ENCODE peak calls at places on chromosomes 2 and 18, in eight cellular contexts. G, Q, A, W, R, F, C and X are unnamed samples.

GRCh38 chr2:240434728-240435456 is 571 bp upstream of the GPC1 start:
- DNase-seq in F (peak; percentile 90), Q (peak; percentile 99), C (peak; percentile 97), R (peak; percentile 78), W (peak; percentile 91), A (peak; percentile 85), G (peak; percentile 48), X (peak; percentile 90)

GRCh38 chr2:160928854-160929301 is 231.3 kb upstream of the TANK start:
- DNase-seq in A (no peak), G (no peak), F (no peak), W (no peak), Q (peak; percentile 60), C (peak; percentile 77), R (no peak), X (peak; percentile 55)

GRCh38 chr2:225100269-225100668 is 58.0 kb upstream of the DOCK10 start:
- DNase-seq in R (no peak), Q (peak; percentile 25), W (no peak), G (no peak), F (peak; percentile 80), C (peak; percentile 48), A (no peak), X (no peak)

GRCh38 chr2:15809504-15809903 is 130.8 kb upstream of the MYCN start:
- DNase-seq in W (no peak), Q (no peak), R (no peak), F (no peak), G (no peak), C (no peak), A (no peak), X (no peak)

GRCh38 chr2:196233808-196234501 is 62.6 kb upstream of the STK17B start:
- DNase-seq in Q (no peak), W (no peak), A (no peak), F (no peak), G (no peak), C (peak; percentile 40), R (no peak), X (peak; percentile 36)

GRCh38 chr2:25228848-25229674 is 60.7 kb upstream of the POMC start:
- DNase-seq in Q (peak; percentile 94), F (peak; percentile 84), C (peak; percentile 89), W (peak; percentile 69), A (peak; percentile 58), R (peak; percentile 14), G (peak; percentile 77), X (peak; percentile 76)

GRCh38 chr2:37125404-37125803 is 31.4 kb downstream of the EIF2AK2 start:
- DNase-seq in C (no peak), W (no peak), G (no peak), R (no peak), Q (no peak), A (no peak), F (no peak), X (no peak)

GRCh38 chr2:238835726-238836301 is 12.1 kb upstream of the TWIST2 start:
- DNase-seq in C (no peak), R (no peak), Q (no peak), A (no peak), F (no peak), G (no peak), W (no peak), X (no peak)

GRCh38 chr2:210177769-210178168 is 6.6 kb upstream of the KANSL1L start:
- DNase-seq in G (no peak), F (no peak), A (no peak), R (no peak), C (no peak), W (no peak), Q (no peak), X (no peak)

GRCh38 chr2:101234169-101234938 is 18.3 kb upstream of the CNOT11 start:
- DNase-seq in C (no peak), W (no peak), A (no peak), Q (no peak), G (no peak), R (no peak), F (no peak), X (no peak)

GRCh38 chr2:28842042-28842441 is 28.1 kb downstream of the TRMT61B start:
- DNase-seq in C (no peak), A (no peak), R (no peak), G (no peak), Q (no peak), W (no peak), F (no peak), X (no peak)

GRCh38 chr2:96143848-96144480 is 1.3 kb downstream of the DUSP2 start:
- DNase-seq in Q (no peak), A (peak; percentile 32), F (peak; percentile 19), C (no peak), W (peak; percentile 36), G (peak; percentile 32), R (no peak), X (no peak)

GRCh38 chr18:3919396-3920061 is 469.6 kb downstream of the TGIF1 start:
- DNase-seq in F (no peak), W (no peak), C (no peak), Q (no peak), R (no peak), G (no peak), A (no peak), X (no peak)

GRCh38 chr2:149463328-149464002 is 124.1 kb downstream of the MMADHC start:
- DNase-seq in G (no peak), W (no peak), C (no peak), Q (no peak), F (no peak), R (no peak), A (no peak), X (no peak)

GRCh38 chr18:38167623-38168022 is 602.0 kb upstream of the CELF4 start:
- DNase-seq in A (no peak), R (no peak), G (no peak), W (no peak), F (no peak), Q (no peak), C (no peak), X (no peak)

GRCh38 chr2:141329949-141330348 is 800.9 kb downstream of the LRP1B start:
- DNase-seq in A (no peak), F (peak; percentile 7), R (no peak), C (peak; percentile 16), W (no peak), G (no peak), Q (no peak), X (peak; percentile 56)

GRCh38 chr2:238064376-238064775 is 3.6 kb downstream of the SCLY start:
- DNase-seq in W (no peak), R (no peak), G (no peak), C (no peak), A (no peak), Q (no peak), F (no peak), X (no peak)

GRCh38 chr2:95344208-95344570 is 47.0 kb downstream of the KCNIP3 start:
- DNase-seq in A (no peak), Q (no peak), G (no peak), C (no peak), F (no peak), W (no peak), R (no peak), X (no peak)

GRCh38 chr2:6915399-6915798 is 1.8 kb upstream of the RNF144A start:
- DNase-seq in F (no peak), G (no peak), W (no peak), Q (no peak), C (no peak), A (no peak), R (no peak), X (no peak)

GRCh38 chr18:58528011-58528367 is 100.9 kb downstream of the ALPK2 start:
- DNase-seq in A (no peak), W (no peak), Q (no peak), G (no peak), R (no peak), F (no peak), C (peak; percentile 16), X (peak; percentile 83)

GRCh38 chr2:73823916-73824523 is 4.7 kb upstream of the STAMBP start:
- DNase-seq in W (peak; percentile 16), G (peak; percentile 18), F (peak; percentile 91), A (no peak), C (peak; percentile 79), Q (peak; percentile 61), R (no peak), X (peak; percentile 92)

GRCh38 chr2:236507393-236508085 is 62.1 kb upstream of the ACKR3 start:
- DNase-seq in C (peak; percentile 56), A (peak; percentile 82), F (no peak), W (peak; percentile 32), R (peak; percentile 13), Q (peak; percentile 45), G (peak; percentile 75), X (no peak)